ENCODE peak calls at places on chromosomes 1 and 21, in five cellular contexts. F is psoas muscle, Y is left lung, R is astrocyte of the cerebellum, K is OCI-LY7. P is an unnamed sample.

GRCh38 chr1:112619518-112620458 is at the start of gene CAPZA1:
- DNase-seq in F (peak), Y (peak), R (peak), K (peak), P (peak)

GRCh38 chr1:19793360-19794046 is 6.2 kb downstream of the TMCO4 start:
- DNase-seq in K (no peak), F (no peak), Y (no peak), R (no peak), P (no peak)

GRCh38 chr1:9890224-9890731 is 19.8 kb downstream of the CTNNBIP1 start:
- DNase-seq in Y (no peak), F (peak), K (no peak), R (peak), P (peak)

GRCh38 chr1:209435654-209436566 is 147.6 kb upstream of the CAMK1G start:
- DNase-seq in K (peak), Y (peak), R (peak), F (peak), P (peak)

GRCh38 chr1:3695326-3696217 is 43.3 kb downstream of the TP73 start:
- DNase-seq in Y (no peak), F (no peak), K (peak), R (no peak), P (no peak)

GRCh38 chr1:23799570-23800395 is 771 bp downstream of the GALE start:
- DNase-seq in R (no peak), F (peak), K (no peak), Y (peak), P (peak)

GRCh38 chr1:75412616-75413015 is 198.3 kb downstream of the SLC44A5 start:
- DNase-seq in Y (no peak), R (no peak), F (no peak), K (no peak), P (no peak)

GRCh38 chr1:243230914-243231313 is 24.2 kb downstream of the CEP170 start:
- DNase-seq in F (no peak), Y (no peak), R (no peak), K (peak), P (no peak)

GRCh38 chr1:11697188-11697892 is 5.8 kb downstream of the DRAXIN start:
- DNase-seq in R (no peak), F (no peak), K (no peak), Y (no peak), P (no peak)

GRCh38 chr1:167819849-167820683 is 93.9 kb downstream of the ADCY10 start:
- DNase-seq in F (peak), K (no peak), R (peak), Y (peak), P (peak)

GRCh38 chr1:93578433-93578830 is 103.2 kb downstream of the BCAR3 start:
- DNase-seq in Y (no peak), F (no peak), R (no peak), K (no peak), P (no peak)

GRCh38 chr1:116254776-116255175 is 118.3 kb upstream of the ATP1A1 start:
- DNase-seq in K (no peak), R (no peak), Y (no peak), F (no peak), P (peak)

GRCh38 chr1:234656981-234657651 is 47.1 kb upstream of the IRF2BP2 start:
- DNase-seq in K (no peak), Y (no peak), R (peak), F (no peak), P (peak)

DNA sequence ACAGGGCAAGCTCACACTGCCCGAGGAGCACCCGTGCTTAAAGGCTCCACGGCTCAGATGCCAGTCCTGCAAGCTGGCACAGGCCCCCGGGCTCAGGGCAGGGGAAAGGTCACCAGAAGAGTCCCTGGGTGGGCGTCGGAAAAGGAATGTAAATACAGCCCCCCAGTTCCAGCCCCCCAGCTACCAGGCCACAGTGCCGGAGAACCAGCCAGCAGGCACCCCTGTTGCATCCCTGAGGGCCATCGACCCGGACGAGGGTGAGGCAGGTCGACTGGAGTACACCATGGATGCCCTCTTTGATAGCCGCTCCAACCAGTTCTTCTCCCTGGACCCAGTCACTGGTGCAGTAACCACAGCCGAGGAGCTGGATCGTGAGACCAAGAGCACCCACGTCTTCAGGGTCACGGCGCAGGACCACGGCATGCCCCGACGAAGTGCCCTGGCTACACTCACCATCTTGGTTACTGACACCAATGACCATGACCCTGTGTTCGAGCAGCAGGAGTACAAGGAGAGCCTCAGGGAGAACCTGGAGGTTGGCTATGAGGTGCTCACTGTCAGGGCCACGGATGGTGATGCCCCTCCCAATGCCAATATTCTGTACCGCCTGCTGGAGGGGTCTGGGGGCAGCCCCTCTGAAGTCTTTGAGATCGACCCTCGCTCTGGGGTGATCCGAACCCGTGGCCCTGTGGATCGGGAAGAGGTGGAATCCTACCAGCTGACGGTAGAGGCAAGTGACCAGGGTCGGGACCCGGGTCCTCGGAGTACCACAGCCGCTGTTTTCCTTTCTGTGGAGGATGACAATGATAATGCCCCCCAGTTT is 1.3 kb downstream of the CELSR2 start:
- DNase-seq in Y (no peak), R (no peak), K (no peak), F (no peak), P (peak)
- H3K4me3 ChIP-seq in Y (no peak), R (no peak), K (no peak), F (peak), P (no peak)

GRCh38 chr1:51345300-51345687 is 14.9 kb upstream of the TTC39A start:
- DNase-seq in R (no peak), Y (no peak), F (no peak), K (no peak), P (no peak)

GRCh38 chr1:51344602-51345299 is 14.4 kb upstream of the TTC39A start:
- DNase-seq in Y (no peak), K (no peak), R (no peak), F (no peak), P (peak)

GRCh38 chr1:51342591-51343206 is 12.3 kb upstream of the TTC39A start:
- DNase-seq in F (no peak), Y (no peak), K (no peak), R (no peak), P (no peak)

GRCh38 chr1:51343624-51344023 is 13.3 kb upstream of the TTC39A start:
- DNase-seq in R (no peak), F (no peak), K (no peak), Y (no peak), P (no peak)

DNA sequence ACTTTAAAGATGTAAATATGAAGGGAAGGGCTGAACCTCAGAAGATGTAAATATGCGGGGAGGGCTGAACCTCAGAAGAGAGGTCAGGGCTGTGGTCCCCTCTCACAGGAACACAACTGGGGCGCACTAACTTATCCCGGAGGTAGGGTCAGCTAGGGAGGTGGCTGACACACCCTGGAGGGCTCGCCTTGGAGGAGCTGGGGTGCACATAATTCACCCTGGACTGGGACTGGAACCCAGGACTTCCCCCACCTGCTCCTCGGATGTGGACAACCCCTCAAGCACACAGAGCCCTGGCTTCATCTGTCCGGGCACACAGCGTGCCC is 13.9 kb upstream of the TTC39A start:
- DNase-seq in Y (no peak), R (no peak), F (no peak), K (no peak), P (no peak)
- H3K4me3 ChIP-seq in Y (no peak), R (no peak), F (no peak), K (no peak), P (no peak)

GRCh38 chr1:207745285-207745684 is 6.6 kb upstream of the CD46 start:
- DNase-seq in Y (no peak), K (no peak), R (no peak), F (no peak), P (no peak)
- H3K4me3 ChIP-seq in Y (no peak), K (peak), R (no peak), F (no peak), P (no peak)

GRCh38 chr1:6915999-6916565 is 130.8 kb downstream of the CAMTA1 start:
- DNase-seq in K (no peak), Y (no peak), F (no peak), R (no peak), P (no peak)

GRCh38 chr1:6917067-6917466 is 131.8 kb downstream of the CAMTA1 start:
- DNase-seq in K (no peak), F (no peak), Y (no peak), R (no peak), P (peak)

GRCh38 chr1:6922096-6922931 is 137.1 kb downstream of the CAMTA1 start:
- DNase-seq in Y (no peak), R (peak), K (no peak), F (peak), P (no peak)

GRCh38 chr1:6918286-6918907 is 133.1 kb downstream of the CAMTA1 start:
- DNase-seq in R (no peak), K (no peak), F (no peak), Y (no peak), P (no peak)

GRCh38 chr1:6918908-6919511 is 133.8 kb downstream of the CAMTA1 start:
- DNase-seq in K (no peak), R (no peak), F (no peak), Y (no peak), P (no peak)
- H3K4me3 ChIP-seq in K (no peak), R (no peak), F (no peak), Y (no peak), P (no peak)

GRCh38 chr1:152879559-152880198 is 1.6 kb downstream of the SMCP start:
- DNase-seq in Y (no peak), F (no peak), R (no peak), K (no peak), P (no peak)
- H3K4me3 ChIP-seq in Y (no peak), F (no peak), R (no peak), K (no peak), P (no peak)

DNA sequence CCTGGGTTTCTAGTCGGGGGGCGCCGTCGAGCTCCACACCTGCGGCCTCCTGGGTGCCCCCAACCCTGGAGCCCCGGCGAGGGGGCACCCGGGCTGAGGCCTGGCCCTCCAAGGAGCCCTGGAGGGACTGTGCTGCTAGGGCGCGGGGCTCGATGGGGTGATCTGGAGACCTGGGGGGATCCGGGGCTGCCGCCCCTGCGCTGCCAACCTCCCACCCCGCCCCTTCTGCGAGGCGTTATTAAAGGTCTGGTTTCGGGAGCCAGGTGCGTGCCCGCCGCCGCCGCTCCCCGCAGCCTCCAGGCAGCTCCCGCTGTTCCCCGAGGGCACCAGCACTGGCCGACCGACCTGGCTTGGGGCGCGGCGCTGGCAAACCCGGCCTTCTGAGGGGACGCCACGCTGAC is 746 bp upstream of the POFUT2 start:
- DNase-seq in R (no peak), F (no peak), K (no peak), Y (no peak), P (no peak)
- H3K4me3 ChIP-seq in R (peak), F (peak), K (peak), Y (peak), P (peak)

DNA sequence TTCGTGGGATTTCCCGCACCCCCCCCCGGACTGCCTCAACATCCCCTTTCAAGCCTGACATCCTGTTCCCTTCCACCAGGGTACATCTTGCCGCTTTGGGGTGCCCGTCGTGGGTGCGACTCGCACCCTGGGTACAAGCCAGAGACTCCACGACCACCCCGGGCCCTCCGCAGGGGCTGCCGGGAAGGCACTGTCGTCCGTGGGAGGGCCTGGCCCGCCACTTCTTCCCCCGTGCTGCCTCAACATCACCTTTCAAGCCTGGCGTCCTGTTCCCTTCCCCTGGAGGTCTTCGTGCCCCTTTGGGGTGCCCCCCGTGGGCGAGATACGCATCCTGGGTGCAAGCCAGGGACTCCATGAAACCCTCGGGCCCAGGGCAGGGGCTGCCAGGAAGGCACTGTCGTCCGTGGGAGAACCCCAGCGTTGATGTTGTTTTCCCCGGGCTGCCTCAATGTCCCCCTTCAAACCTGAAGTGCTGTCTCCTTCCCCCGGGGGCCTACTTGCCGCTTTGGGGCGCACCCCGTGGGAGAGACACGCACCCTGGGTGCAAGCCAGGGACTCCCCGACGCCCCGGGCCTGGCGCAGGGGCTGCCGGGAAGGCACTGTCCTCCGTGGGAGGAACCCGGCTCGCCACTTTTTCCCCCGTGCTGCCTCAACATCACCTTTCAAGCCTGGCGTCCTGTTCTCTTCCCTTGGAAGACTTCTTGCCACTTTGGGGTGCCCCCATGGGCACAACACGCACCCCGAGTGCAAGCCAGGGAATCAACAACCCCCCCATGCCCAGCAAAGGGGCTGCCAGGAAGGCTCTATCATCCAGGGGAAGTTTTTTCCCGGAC is 138.6 kb downstream of the LIPI start:
- DNase-seq in K (no peak), R (no peak), Y (no peak), F (no peak), P (no peak)
- H3K4me3 ChIP-seq in K (no peak), R (no peak), Y (no peak), F (no peak), P (no peak)

DNA sequence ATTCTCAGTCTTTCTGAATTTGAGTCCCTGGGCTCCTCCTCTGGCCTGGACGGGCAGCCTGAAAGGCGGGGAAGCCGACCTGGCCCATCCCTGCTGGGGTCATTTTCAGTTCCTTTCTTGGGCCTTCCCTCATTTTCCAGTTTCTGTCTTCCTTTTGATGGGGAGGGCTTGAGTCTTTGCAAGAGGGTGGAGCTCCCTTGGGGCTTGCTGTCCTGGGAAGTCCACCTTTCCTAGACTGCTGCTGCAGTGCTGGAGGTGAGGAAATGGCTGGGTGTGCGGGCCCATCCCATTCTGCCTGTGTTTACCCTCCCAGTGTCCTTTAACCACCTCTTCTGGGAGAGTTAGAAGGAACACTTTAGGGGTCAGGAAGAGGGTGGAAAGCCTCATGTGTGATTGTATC is 40.4 kb upstream of the SYNC start:
- DNase-seq in Y (no peak), F (no peak), K (no peak), R (no peak), P (peak)
- H3K4me3 ChIP-seq in Y (peak), F (peak), K (no peak), R (peak), P (peak)

DNA sequence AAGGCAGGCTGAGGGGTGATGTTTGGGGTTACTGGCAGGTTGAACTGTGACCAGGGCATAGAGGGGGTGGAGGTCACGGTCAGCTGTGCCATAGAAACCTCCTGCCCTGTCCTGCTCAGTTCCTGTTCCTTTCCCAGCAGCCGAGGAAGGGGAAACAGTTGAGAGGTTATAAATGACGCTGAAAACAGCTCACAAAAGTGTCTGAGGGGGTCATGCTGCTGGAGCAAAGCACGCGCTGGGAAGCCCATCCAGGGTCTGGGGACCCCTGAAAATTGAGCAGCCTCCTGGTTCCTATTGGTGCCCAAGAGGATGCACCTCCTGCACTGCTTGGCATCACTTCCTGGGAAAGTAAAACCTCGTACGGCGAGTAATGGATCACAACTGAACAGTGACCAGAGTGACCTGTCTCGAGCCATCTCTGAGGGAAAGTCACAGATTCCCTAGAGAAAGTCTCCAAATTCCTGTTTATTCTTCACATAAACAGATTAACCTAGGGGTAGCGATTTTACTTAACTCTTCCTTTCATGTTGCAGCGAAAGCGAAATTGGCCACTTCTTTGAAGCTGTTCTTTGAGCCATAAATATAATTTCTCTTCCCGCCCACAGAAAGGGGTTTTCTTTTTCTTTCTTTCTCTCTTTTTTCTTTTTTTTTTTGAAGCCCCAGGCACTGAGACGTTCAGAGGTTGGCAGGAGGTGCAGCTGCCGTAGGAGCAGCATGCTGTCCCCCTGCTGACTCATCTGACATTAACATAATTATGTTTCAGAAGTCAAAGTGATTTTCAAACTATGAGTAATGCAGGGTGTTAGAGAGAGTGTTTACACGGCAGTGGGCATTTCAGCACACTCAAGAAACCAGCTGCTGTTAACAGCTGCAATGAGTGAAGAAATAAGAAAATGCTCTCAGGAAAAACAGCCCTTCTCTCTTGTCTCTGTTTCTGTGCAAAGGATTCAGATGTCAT is 41.8 kb upstream of the ATF3 start:
- DNase-seq in R (peak), F (no peak), K (peak), Y (peak), P (peak)
- H3K4me3 ChIP-seq in R (peak), F (peak), K (peak), Y (peak), P (no peak)

DNA sequence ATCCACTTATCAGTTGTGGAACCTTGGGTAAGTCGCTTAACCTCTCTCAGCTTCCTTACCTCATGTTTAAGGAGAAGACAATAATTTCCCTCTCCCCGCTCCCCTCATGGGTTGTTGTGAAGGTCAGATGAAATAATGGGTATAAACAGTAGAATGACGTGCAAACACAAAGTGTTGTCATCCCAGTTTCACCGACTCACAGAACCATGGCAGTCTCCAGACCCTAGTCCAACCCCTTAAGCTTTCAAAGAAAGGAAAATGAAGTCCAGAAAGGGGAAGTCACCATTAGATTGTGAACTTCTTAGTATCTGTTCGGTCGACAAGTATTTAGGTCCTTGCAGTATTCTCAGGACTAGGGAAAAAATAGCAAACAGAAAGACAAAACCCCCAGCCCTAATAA is 1.1 kb downstream of the LAMTOR2 start:
- DNase-seq in K (peak), Y (no peak), F (no peak), R (no peak), P (no peak)
- H3K4me3 ChIP-seq in K (peak), Y (peak), F (peak), R (peak), P (no peak)

P was measured in mucosa of descending colon.